ENCODE peak calls at places on chromosomes 3 and 15, in four cellular contexts. O is CD14-positive monocyte, M is GM20000, T is tibial artery. Y is an unnamed sample.

GRCh38 chr3:134600685-134601502 is 49.9 kb downstream of the KY start:
- DNase-seq in O (peak; percentile 65), T (no peak), M (peak; percentile 75), Y (peak; percentile 80)

GRCh38 chr3:177466076-177466475 is 268.8 kb upstream of the TBL1XR1 start:
- DNase-seq in T (no peak), M (no peak), O (no peak), Y (no peak)

GRCh38 chr15:90942354-90943120 is 7.5 kb downstream of the UNC45A start:
- DNase-seq in M (no peak), O (no peak), T (no peak), Y (no peak)

GRCh38 chr3:106355873-106356272 is 487.1 kb upstream of the CBLB start:
- DNase-seq in O (no peak), T (no peak), M (no peak), Y (no peak)

GRCh38 chr3:30612422-30613134 is 6.2 kb downstream of the TGFBR2 start:
- DNase-seq in M (no peak), T (no peak), O (no peak), Y (no peak)

GRCh38 chr3:18237251-18238005 is 187.7 kb downstream of the SATB1 start:
- DNase-seq in O (no peak), M (no peak), T (no peak), Y (no peak)

GRCh38 chr3:11529281-11529680 is 114.4 kb downstream of the VGLL4 start:
- DNase-seq in M (no peak), O (no peak), T (no peak), Y (no peak)

GRCh38 chr3:132087356-132087755 is 52.5 kb upstream of the CPNE4 start:
- DNase-seq in T (no peak), M (no peak), O (no peak), Y (no peak)

GRCh38 chr15:98386594-98386993 is 261.7 kb upstream of the IGF1R start:
- DNase-seq in O (no peak), T (no peak), M (no peak), Y (no peak)

GRCh38 chr3:152399374-152399773 is 130.6 kb downstream of the MBNL1 start:
- DNase-seq in M (no peak), T (no peak), O (no peak), Y (no peak)

GRCh38 chr15:99571299-99571698 is 5.5 kb downstream of the MEF2A start:
- DNase-seq in T (no peak), O (no peak), M (no peak), Y (no peak)

GRCh38 chr3:130323503-130323902 is 22.0 kb upstream of the COL6A5 start:
- DNase-seq in O (no peak), M (no peak), T (no peak), Y (no peak)

GRCh38 chr3:101036213-101036618 is 43.0 kb upstream of the ABI3BP start:
- DNase-seq in M (no peak), O (no peak), T (no peak), Y (no peak)

GRCh38 chr3:159001711-159002110 is 199.9 kb downstream of the MFSD1 start:
- DNase-seq in M (no peak), T (no peak), O (no peak), Y (no peak)

GRCh38 chr15:77804210-77804609 is 171.5 kb upstream of the LINGO1 start:
- DNase-seq in T (no peak), M (no peak), O (no peak), Y (no peak)

GRCh38 chr3:55780913-55781312 is 293.8 kb upstream of the WNT5A start:
- DNase-seq in M (no peak), O (no peak), T (no peak), Y (no peak)

GRCh38 chr3:126355251-126355650 is 2.0 kb downstream of the KLF15 start:
- DNase-seq in T (peak; percentile 51), M (no peak), O (no peak), Y (no peak)

GRCh38 chr3:138332472-138333073 is 2.9 kb upstream of the NME9 start:
- DNase-seq in M (peak; percentile 51), O (no peak), T (no peak), Y (no peak)

GRCh38 chr15:74628199-74628598 is 12.6 kb downstream of the CLK3 start:
- DNase-seq in T (no peak), M (no peak), O (no peak), Y (no peak)

GRCh38 chr3:99878005-99878404 is 60.3 kb downstream of the CMSS1 start:
- DNase-seq in O (no peak), M (peak; percentile 48), T (no peak), Y (no peak)

GRCh38 chr3:13013595-13013993 is 59.6 kb downstream of the IQSEC1 start:
- DNase-seq in O (no peak), T (no peak), M (no peak), Y (no peak)

GRCh38 chr15:48823237-48823636 is 12.4 kb upstream of the CEP152 start:
- DNase-seq in O (no peak), T (no peak), M (no peak), Y (no peak)

GRCh38 chr3:30749230-30749629 is 142.8 kb downstream of the TGFBR2 start:
- DNase-seq in T (no peak), M (no peak), O (no peak), Y (no peak)

GRCh38 chr15:66462630-66463029 is 34.9 kb downstream of the SNAPC5 start:
- DNase-seq in M (no peak), T (no peak), O (no peak), Y (no peak)

GRCh38 chr3:130546920-130547679 is 30.1 kb downstream of the COL6A6 start:
- DNase-seq in M (no peak), T (no peak), O (no peak), Y (no peak)

GRCh38 chr15:41897327-41897726 is 3.5 kb upstream of the SPTBN5 start:
- DNase-seq in T (no peak), M (no peak), O (no peak), Y (no peak)

GRCh38 chr15:41895491-41895890 is 1.6 kb upstream of the SPTBN5 start:
- DNase-seq in O (no peak), M (no peak), T (no peak), Y (no peak)

GRCh38 chr15:41894791-41895463 is 1.1 kb upstream of the SPTBN5 start:
- DNase-seq in O (peak; percentile 97), T (peak; percentile 83), M (peak; percentile 89), Y (peak; percentile 44)

GRCh38 chr15:41895957-41896356 is 2.1 kb upstream of the SPTBN5 start:
- DNase-seq in T (no peak), O (no peak), M (no peak), Y (no peak)

GRCh38 chr15:41896566-41896965 is 2.7 kb upstream of the SPTBN5 start:
- DNase-seq in M (no peak), O (no peak), T (no peak), Y (no peak)
- TF ChIP-seq CTCF in M (no peak), O (no peak), T (no peak), Y (no peak)

GRCh38 chr3:146817705-146818104 is 212.6 kb upstream of the PLSCR5 start:
- DNase-seq in M (no peak), T (no peak), O (no peak), Y (no peak)
- TF ChIP-seq CTCF in M (no peak), T (no peak), O (no peak), Y (no peak)

GRCh38 chr3:32004111-32004790 is 22.7 kb downstream of the ZNF860 start:
- DNase-seq in O (no peak), M (no peak), T (no peak), Y (no peak)
- TF ChIP-seq CTCF in O (no peak), M (no peak), T (no peak), Y (no peak)

DNA sequence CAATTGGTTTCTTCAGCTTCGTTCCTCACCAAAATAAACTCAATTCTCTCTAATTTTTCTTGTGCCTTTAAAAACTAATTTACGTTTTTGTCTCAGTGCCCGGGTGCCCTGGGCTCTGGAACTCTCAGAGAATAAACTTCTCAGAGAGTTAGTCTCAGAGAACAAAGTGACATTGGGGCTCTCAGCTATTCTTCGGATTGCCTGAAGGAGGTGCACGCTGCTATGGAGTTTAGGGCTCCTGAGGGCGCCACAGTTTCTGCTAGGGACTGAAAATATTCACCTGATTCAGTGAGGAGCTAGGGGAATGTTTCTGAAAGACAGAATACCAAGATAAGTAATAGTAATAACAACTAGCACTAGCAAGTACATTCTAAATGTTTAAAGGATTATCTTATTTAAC is 22.7 kb downstream of the ZIC4 start:
- DNase-seq in M (no peak), O (no peak), T (no peak), Y (no peak)
- TF ChIP-seq CTCF in M (no peak), O (no peak), T (no peak), Y (peak; percentile 16)

DNA sequence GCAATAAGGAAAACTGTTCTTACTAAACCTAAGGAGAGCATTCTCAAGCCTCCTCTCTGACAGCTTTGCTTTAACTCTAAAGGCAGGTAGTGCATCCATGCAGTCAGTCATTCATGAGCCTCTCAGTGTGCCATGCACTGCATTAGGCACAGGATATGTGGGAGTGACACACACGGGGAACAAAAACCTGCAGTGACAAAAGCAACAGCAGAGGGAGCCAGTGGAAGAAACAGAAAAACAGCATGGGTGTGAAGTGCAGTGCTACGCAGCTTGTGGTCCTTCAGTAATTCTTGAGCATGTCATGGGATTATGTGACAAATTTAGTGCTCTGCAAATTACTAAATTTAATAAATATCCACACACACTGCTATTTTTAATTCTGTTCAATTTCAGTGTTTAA is 230.7 kb downstream of the BBX start:
- DNase-seq in T (no peak), M (no peak), O (no peak), Y (no peak)
- TF ChIP-seq CTCF in T (peak; percentile 51), M (peak; percentile 9), O (no peak), Y (peak; percentile 49)

GRCh38 chr3:174931969-174932368 is 72.8 kb downstream of the NAALADL2 start:
- DNase-seq in T (no peak), O (no peak), M (no peak), Y (no peak)

GRCh38 chr3:174936590-174936989 is 77.5 kb downstream of the NAALADL2 start:
- DNase-seq in O (no peak), T (no peak), M (no peak), Y (no peak)

GRCh38 chr3:174931473-174931872 is 72.3 kb downstream of the NAALADL2 start:
- DNase-seq in M (no peak), O (no peak), T (no peak), Y (no peak)
- TF ChIP-seq CTCF in M (no peak), O (no peak), T (no peak), Y (no peak)

GRCh38 chr3:71601811-71602210 is 18.3 kb upstream of the FOXP1 start:
- DNase-seq in O (no peak), T (no peak), M (no peak), Y (no peak)
- TF ChIP-seq CTCF in O (no peak), T (no peak), M (no peak), Y (no peak)